ENCODE peak calls at places on chromosomes 16 and 17, in six cellular contexts. S is activated CD4-positive, CD25-positive, alpha-beta regulatory T cell; Y is NCI-H2171 treated with DMSO at 0.1 percent for 48 hours; M is IMR-90; P is dermis microvascular lymphatic vessel endothelial cell; U is cardiac fibroblast. V is an unnamed sample.

GRCh38 chr17:2776589-2777241 is 19.5 kb upstream of the RAP1GAP2 start:
- DNase-seq in M (no peak), S (no peak), Y (peak), P (no peak), U (no peak), V (no peak)

GRCh38 chr16:49868164-49868668 is 12.3 kb upstream of the ZNF423 start:
- DNase-seq in Y (no peak), U (no peak), P (no peak), M (no peak), S (no peak), V (no peak)

GRCh38 chr16:67269766-67270165 is 9.6 kb upstream of the PLEKHG4 start:
- DNase-seq in P (no peak), M (no peak), U (peak), S (no peak), Y (no peak), V (no peak)

GRCh38 chr16:79847569-79847968 is 247.0 kb upstream of the MAF start:
- DNase-seq in M (no peak), Y (no peak), U (no peak), S (no peak), P (no peak), V (no peak)

GRCh38 chr16:1496464-1496863 is 3.3 kb downstream of the TELO2 start:
- DNase-seq in M (no peak), P (no peak), U (no peak), Y (no peak), S (no peak), V (no peak)

GRCh38 chr17:48636177-48637018 is 10.2 kb upstream of the HOXB9 start:
- DNase-seq in Y (peak), U (peak), S (peak), P (peak), M (peak), V (no peak)

GRCh38 chr17:49148171-49148570 is 15.6 kb downstream of the B4GALNT2 start:
- DNase-seq in P (no peak), Y (no peak), U (no peak), M (no peak), S (no peak), V (no peak)

GRCh38 chr16:83887088-83887487 is 11.8 kb upstream of the MLYCD start:
- DNase-seq in U (peak), P (no peak), S (no peak), Y (peak), M (no peak), V (no peak)

GRCh38 chr16:86929149-86929871 is 351.0 kb downstream of the FOXL1 start:
- DNase-seq in U (peak), S (no peak), Y (no peak), M (peak), P (no peak), V (no peak)

GRCh38 chr16:8655184-8655717 is 19.2 kb upstream of the ABAT start:
- DNase-seq in Y (no peak), M (peak), P (peak), U (peak), S (no peak), V (no peak)

GRCh38 chr16:66467611-66468010 is 40.5 kb downstream of the BEAN1 start:
- DNase-seq in P (no peak), S (no peak), M (no peak), U (no peak), Y (no peak), V (no peak)

GRCh38 chr17:10210151-10210574 is 11.8 kb upstream of the GAS7 start:
- DNase-seq in U (no peak), M (peak), P (no peak), S (no peak), Y (no peak), V (no peak)

GRCh38 chr16:80968386-80969113 is 38.1 kb downstream of the CMC2 start:
- DNase-seq in P (no peak), M (peak), U (peak), S (no peak), Y (no peak), V (no peak)